ENCODE peak calls at places on chromosomes 16 and 17, in six cellular contexts. One of them, this sample, is unnamed.
A peak's percentile ranks its signal among the peaks of the same experiment; 100 is the strongest.

GRCh38 chr17:35423761-35424160 is 8.5 kb downstream of the SLFN12 start:
- DNase-seq in HepG2: no peak
- DNase-seq in GM23248: no peak
- DNase-seq in astrocyte: peak; percentile 25
- DNase-seq in MM.1S: no peak
- DNase-seq in GM23338: no peak
- DNase-seq in this sample: no peak

GRCh38 chr17:6402258-6402657 is 32.7 kb downstream of the AIPL1 start:
- DNase-seq in HepG2: no peak
- DNase-seq in MM.1S: no peak
- DNase-seq in astrocyte: no peak
- DNase-seq in GM23338: no peak
- DNase-seq in GM23248: peak; percentile 13
- DNase-seq in this sample: no peak

GRCh38 chr17:12118617-12119016 is 97.9 kb downstream of the MAP2K4 start:
- DNase-seq in MM.1S: no peak
- DNase-seq in astrocyte: no peak
- DNase-seq in GM23248: peak; percentile 43
- DNase-seq in GM23338: no peak
- DNase-seq in HepG2: no peak
- DNase-seq in this sample: no peak

GRCh38 chr16:51326131-51326856 is 175.2 kb upstream of the SALL1 start:
- DNase-seq in HepG2: no peak
- DNase-seq in astrocyte: peak; percentile 90
- DNase-seq in MM.1S: no peak
- DNase-seq in GM23248: peak; percentile 91
- DNase-seq in GM23338: no peak
- DNase-seq in this sample: no peak

GRCh38 chr16:4371481-4372314 is at the start of gene VASN:
- DNase-seq in GM23338: peak; percentile 79
- DNase-seq in HepG2: peak; percentile 59
- DNase-seq in astrocyte: peak; percentile 47
- DNase-seq in MM.1S: no peak
- DNase-seq in GM23248: peak; percentile 90
- DNase-seq in this sample: no peak

GRCh38 chr17:5705081-5705875 is 121.0 kb upstream of the NLRP1 start:
- DNase-seq in GM23338: peak; percentile 80
- DNase-seq in MM.1S: peak; percentile 9
- DNase-seq in astrocyte: no peak
- DNase-seq in GM23248: peak; percentile 19
- DNase-seq in HepG2: no peak
- DNase-seq in this sample: peak; percentile 19

GRCh38 chr17:82859431-82860403 is 19.9 kb upstream of the ZNF750 start:
- DNase-seq in astrocyte: peak; percentile 79
- DNase-seq in MM.1S: no peak
- DNase-seq in HepG2: peak; percentile 27
- DNase-seq in GM23248: peak; percentile 47
- DNase-seq in GM23338: no peak
- DNase-seq in this sample: peak; percentile 87

GRCh38 chr17:59800530-59800942 is 92.2 kb downstream of the TUBD1 start:
- DNase-seq in HepG2: no peak
- DNase-seq in astrocyte: no peak
- DNase-seq in GM23248: no peak
- DNase-seq in MM.1S: no peak
- DNase-seq in GM23338: no peak
- DNase-seq in this sample: no peak

GRCh38 chr17:17151962-17152361 is 54.2 kb downstream of the PLD6 start:
- DNase-seq in GM23248: peak; percentile 100
- DNase-seq in MM.1S: no peak
- DNase-seq in astrocyte: peak; percentile 93
- DNase-seq in HepG2: no peak
- DNase-seq in GM23338: no peak
- DNase-seq in this sample: no peak

GRCh38 chr16:3214904-3215600 is 19.9 kb downstream of the ZNF200 start:
- DNase-seq in MM.1S: peak; percentile 57
- DNase-seq in GM23338: no peak
- DNase-seq in astrocyte: peak; percentile 1
- DNase-seq in GM23248: no peak
- DNase-seq in HepG2: no peak
- DNase-seq in this sample: peak; percentile 61

GRCh38 chr17:8304181-8304910 is 5.7 kb upstream of the ARHGEF15 start:
- DNase-seq in MM.1S: no peak
- DNase-seq in HepG2: peak; percentile 51
- DNase-seq in GM23338: peak; percentile 34
- DNase-seq in GM23248: no peak
- DNase-seq in astrocyte: no peak
- DNase-seq in this sample: no peak

GRCh38 chr17:29216856-29217255 is 29.8 kb upstream of the CRYBA1 start:
- DNase-seq in astrocyte: no peak
- DNase-seq in GM23248: no peak
- DNase-seq in MM.1S: no peak
- DNase-seq in HepG2: no peak
- DNase-seq in GM23338: no peak
- DNase-seq in this sample: no peak

GRCh38 chr17:30352247-30352814 is 18.5 kb upstream of the TMIGD1 start:
- DNase-seq in astrocyte: no peak
- DNase-seq in HepG2: peak; percentile 57
- DNase-seq in GM23338: no peak
- DNase-seq in MM.1S: no peak
- DNase-seq in GM23248: no peak
- DNase-seq in this sample: no peak

GRCh38 chr17:81365601-81366585 is 29.4 kb upstream of the BAHCC1 start:
- DNase-seq in HepG2: peak; percentile 72
- DNase-seq in astrocyte: peak; percentile 93
- DNase-seq in MM.1S: no peak
- DNase-seq in GM23338: no peak
- DNase-seq in GM23248: no peak
- DNase-seq in this sample: peak; percentile 32

GRCh38 chr17:30243002-30243401 is 7.5 kb upstream of the SLC6A4 start:
- DNase-seq in astrocyte: no peak
- DNase-seq in GM23338: no peak
- DNase-seq in MM.1S: no peak
- DNase-seq in HepG2: no peak
- DNase-seq in GM23248: no peak
- DNase-seq in this sample: no peak

GRCh38 chr17:49932131-49932723 is 36.8 kb upstream of the DLX4 start:
- DNase-seq in MM.1S: no peak
- DNase-seq in HepG2: no peak
- DNase-seq in GM23338: no peak
- DNase-seq in astrocyte: no peak
- DNase-seq in GM23248: no peak
- DNase-seq in this sample: no peak

GRCh38 chr16:2121853-2122252 is 13.8 kb downstream of the PKD1 start:
- DNase-seq in GM23338: no peak
- DNase-seq in HepG2: no peak
- DNase-seq in GM23248: peak; percentile 45
- DNase-seq in MM.1S: no peak
- DNase-seq in astrocyte: no peak
- DNase-seq in this sample: no peak

GRCh38 chr16:30491744-30492308 is 19.3 kb downstream of the ITGAL start:
- DNase-seq in HepG2: peak; percentile 56
- DNase-seq in MM.1S: no peak
- DNase-seq in astrocyte: peak; percentile 77
- DNase-seq in GM23248: peak; percentile 75
- DNase-seq in GM23338: no peak
- DNase-seq in this sample: peak; percentile 26

GRCh38 chr17:36602924-36603384 is 1.6 kb downstream of the MRM1 start:
- DNase-seq in astrocyte: peak; percentile 42
- DNase-seq in GM23248: peak; percentile 71
- DNase-seq in MM.1S: peak; percentile 71
- DNase-seq in HepG2: peak; percentile 67
- DNase-seq in GM23338: peak; percentile 84
- DNase-seq in this sample: peak; percentile 82

GRCh38 chr17:40615295-40615988 is 32.2 kb downstream of the SMARCE1 start:
- DNase-seq in HepG2: peak; percentile 76
- DNase-seq in MM.1S: peak; percentile 79
- DNase-seq in GM23338: peak; percentile 85
- DNase-seq in astrocyte: peak; percentile 22
- DNase-seq in GM23248: peak; percentile 58
- DNase-seq in this sample: no peak

GRCh38 chr16:17125671-17126070 is 345.1 kb downstream of the XYLT1 start:
- DNase-seq in GM23248: peak; percentile 25
- DNase-seq in GM23338: no peak
- DNase-seq in astrocyte: peak; percentile 65
- DNase-seq in MM.1S: no peak
- DNase-seq in HepG2: no peak
- DNase-seq in this sample: no peak

GRCh38 chr17:29594441-29595090 is 1.6 kb downstream of the ANKRD13B start:
- DNase-seq in MM.1S: no peak
- DNase-seq in GM23248: no peak
- DNase-seq in GM23338: no peak
- DNase-seq in astrocyte: no peak
- DNase-seq in HepG2: no peak
- DNase-seq in this sample: no peak

GRCh38 chr17:17304521-17304985 is 1.4 kb downstream of the NT5M start:
- DNase-seq in GM23248: no peak
- DNase-seq in HepG2: no peak
- DNase-seq in GM23338: no peak
- DNase-seq in astrocyte: no peak
- DNase-seq in MM.1S: peak; percentile 85
- DNase-seq in this sample: peak; percentile 44

GRCh38 chr17:59165933-59166342 is 10.4 kb downstream of the PRR11 start:
- DNase-seq in MM.1S: peak; percentile 28
- DNase-seq in astrocyte: peak; percentile 47
- DNase-seq in HepG2: peak; percentile 67
- DNase-seq in GM23248: peak; percentile 52
- DNase-seq in GM23338: peak; percentile 89
- DNase-seq in this sample: peak; percentile 49

GRCh38 chr17:19275457-19276082 is 38.4 kb downstream of the EPN2 start:
- DNase-seq in GM23248: peak; percentile 19
- DNase-seq in GM23338: no peak
- DNase-seq in astrocyte: no peak
- DNase-seq in MM.1S: no peak
- DNase-seq in HepG2: no peak
- DNase-seq in this sample: no peak

GRCh38 chr16:79146-80054 is 1.4 kb downstream of the MPG start:
- DNase-seq in MM.1S: no peak
- DNase-seq in HepG2: no peak
- DNase-seq in GM23248: peak; percentile 62
- DNase-seq in GM23338: no peak
- DNase-seq in astrocyte: no peak
- DNase-seq in this sample: no peak
- H3K4me3 ChIP-seq in MM.1S: peak overlapping the region; percentile 90
- H3K4me3 ChIP-seq in HepG2: peak overlapping the region; percentile 63
- H3K4me3 ChIP-seq in GM23248: peak overlapping the region; percentile 87
- H3K4me3 ChIP-seq in GM23338: peak overlapping the region; percentile 64
- H3K4me3 ChIP-seq in astrocyte: peak overlapping the region; percentile 69
- H3K4me3 ChIP-seq in this sample: no peak overlapping the region

DNA sequence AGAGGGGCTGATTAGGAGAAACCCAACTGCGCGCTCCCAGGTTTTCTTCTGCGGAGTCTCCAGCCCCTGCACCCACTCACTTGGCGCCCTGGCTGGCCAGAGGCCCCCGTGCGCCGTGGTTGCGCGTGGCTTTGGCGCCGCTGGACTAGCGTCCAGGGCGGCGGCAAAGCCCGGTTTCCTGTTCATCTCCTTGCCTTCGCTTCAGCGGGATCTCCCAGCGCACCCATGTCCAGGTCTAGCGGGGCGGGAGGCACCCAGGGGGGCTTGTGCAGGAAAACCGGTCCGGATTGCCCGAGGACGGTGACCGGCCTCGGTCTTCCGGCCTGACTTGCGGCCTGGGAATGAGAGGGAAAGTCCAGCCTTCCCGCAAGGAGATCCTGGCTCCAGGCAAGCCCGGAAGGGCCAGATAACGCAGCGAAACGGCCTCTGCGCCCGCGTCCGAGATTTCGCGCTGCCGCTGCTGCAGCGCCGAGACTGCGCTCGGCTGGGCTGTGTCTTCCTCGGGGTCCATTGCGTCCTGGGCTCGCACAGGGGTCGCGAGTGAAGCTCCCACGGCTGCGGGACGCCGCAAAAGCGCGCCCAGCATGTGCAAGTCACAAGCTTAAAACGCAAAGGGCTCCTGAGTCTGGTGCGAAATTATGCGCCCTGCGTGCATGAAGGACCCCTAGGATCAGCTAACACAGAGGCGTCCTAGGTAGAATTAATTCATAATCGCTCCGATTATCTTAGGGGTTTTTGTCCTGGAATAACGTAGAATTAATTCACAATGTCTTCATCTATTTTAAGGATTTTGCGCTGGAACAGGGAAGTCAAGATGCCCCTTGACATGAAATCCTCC is 5.7 kb downstream of the FOXF1 start:
- DNase-seq in GM23248: peak; percentile 54
- DNase-seq in GM23338: no peak
- DNase-seq in MM.1S: no peak
- DNase-seq in astrocyte: peak; percentile 65
- DNase-seq in HepG2: no peak
- DNase-seq in this sample: no peak
- TF ChIP-seq EZH2 in GM23248: peak; percentile 75
- TF ChIP-seq EZH2 in GM23338: peak; percentile 97
- TF ChIP-seq EZH2 in MM.1S: no peak
- TF ChIP-seq EZH2 in astrocyte: no peak
- TF ChIP-seq EZH2 in HepG2: no peak
- TF ChIP-seq EZH2 in this sample: no peak

GRCh38 chr16:68643227-68643626 is 1.9 kb upstream of the CDH3 start:
- DNase-seq in HepG2: no peak
- DNase-seq in GM23338: no peak
- DNase-seq in astrocyte: no peak
- DNase-seq in GM23248: no peak
- DNase-seq in MM.1S: no peak
- DNase-seq in this sample: no peak
- H3K4me3 ChIP-seq in HepG2: no peak overlapping the region
- H3K4me3 ChIP-seq in GM23338: peak overlapping the region; percentile 98
- H3K4me3 ChIP-seq in astrocyte: no peak overlapping the region
- H3K4me3 ChIP-seq in GM23248: no peak overlapping the region
- H3K4me3 ChIP-seq in MM.1S: no peak overlapping the region
- H3K4me3 ChIP-seq in this sample: no peak overlapping the region

GRCh38 chr16:31872201-31872600 is 1.4 kb upstream of the ZNF267 start:
- DNase-seq in GM23248: no peak
- DNase-seq in astrocyte: no peak
- DNase-seq in GM23338: no peak
- DNase-seq in MM.1S: no peak
- DNase-seq in HepG2: no peak
- DNase-seq in this sample: no peak

GRCh38 chr16:31869511-31870201 is 4.0 kb upstream of the ZNF267 start:
- DNase-seq in HepG2: no peak
- DNase-seq in GM23248: peak; percentile 93
- DNase-seq in astrocyte: peak; percentile 76
- DNase-seq in MM.1S: peak; percentile 80
- DNase-seq in GM23338: peak; percentile 17
- DNase-seq in this sample: peak; percentile 74

GRCh38 chr16:31871510-31871909 is 2.1 kb upstream of the ZNF267 start:
- DNase-seq in GM23338: no peak
- DNase-seq in astrocyte: no peak
- DNase-seq in HepG2: no peak
- DNase-seq in GM23248: no peak
- DNase-seq in MM.1S: no peak
- DNase-seq in this sample: no peak

GRCh38 chr16:31868701-31869167 is 4.9 kb upstream of the ZNF267 start:
- DNase-seq in GM23248: peak; percentile 81
- DNase-seq in MM.1S: peak; percentile 69
- DNase-seq in astrocyte: peak; percentile 32
- DNase-seq in HepG2: peak; percentile 76
- DNase-seq in GM23338: peak; percentile 77
- DNase-seq in this sample: peak; percentile 78

DNA sequence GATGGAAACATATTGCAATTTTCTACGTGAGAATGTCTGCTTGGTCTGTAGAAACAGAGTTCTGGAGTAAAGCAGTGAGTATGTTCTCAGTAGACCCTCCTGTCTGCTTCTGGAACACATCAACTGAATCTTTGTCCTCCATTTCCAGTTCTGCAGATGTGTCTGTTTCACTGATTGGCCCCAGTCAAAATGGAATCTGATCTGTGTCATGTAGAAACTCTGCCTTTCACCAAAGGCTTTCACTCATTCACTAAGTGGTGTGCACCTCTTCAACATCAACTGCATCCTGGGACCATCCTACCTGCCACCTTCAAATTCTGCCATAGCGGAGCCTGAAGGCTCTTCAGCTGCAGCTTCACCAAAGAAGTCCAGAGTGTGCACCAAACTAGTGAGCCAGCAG is 2.8 kb upstream of the ZNF267 start:
- DNase-seq in MM.1S: no peak
- DNase-seq in GM23248: no peak
- DNase-seq in astrocyte: no peak
- DNase-seq in GM23338: no peak
- DNase-seq in HepG2: no peak
- DNase-seq in this sample: no peak
- TF ChIP-seq EZH2 in MM.1S: no peak
- TF ChIP-seq EZH2 in GM23248: no peak
- TF ChIP-seq EZH2 in astrocyte: no peak
- TF ChIP-seq EZH2 in GM23338: no peak
- TF ChIP-seq EZH2 in HepG2: no peak
- TF ChIP-seq EZH2 in this sample: no peak